ENCODE peak calls at places on chromosomes 11 and 22, in four cellular contexts. One of them, this sample, is unnamed.

GRCh38 chr11:218815-219593 is 11.5 kb downstream of the RIC8A start:
- DNase-seq in GM12878: no peak
- DNase-seq in H1: no peak
- DNase-seq in K562: no peak
- DNase-seq in this sample: no peak

GRCh38 chr22:46079861-46080821 is 70.2 kb upstream of the PPARA start:
- DNase-seq in GM12878: no peak
- DNase-seq in H1: no peak
- DNase-seq in K562: no peak
- DNase-seq in this sample: no peak

GRCh38 chr11:86174101-86175046 is 70.2 kb upstream of the EED start:
- DNase-seq in GM12878: no peak
- DNase-seq in H1: no peak
- DNase-seq in K562: peak; percentile 77
- DNase-seq in this sample: no peak

GRCh38 chr11:61087426-61088119 is 14.7 kb upstream of the CD5 start:
- DNase-seq in GM12878: no peak
- DNase-seq in H1: no peak
- DNase-seq in K562: no peak
- DNase-seq in this sample: no peak

GRCh38 chr11:131618203-131618602 is 247.8 kb downstream of the NTM start:
- DNase-seq in GM12878: no peak
- DNase-seq in H1: no peak
- DNase-seq in K562: no peak
- DNase-seq in this sample: no peak

GRCh38 chr11:13962562-13963168 is at the start of gene SPON1:
- DNase-seq in GM12878: no peak
- DNase-seq in H1: peak; percentile 77
- DNase-seq in K562: no peak
- DNase-seq in this sample: peak; percentile 18

GRCh38 chr11:113203332-113203731 is 111.1 kb upstream of the TTC12 start:
- DNase-seq in GM12878: no peak
- DNase-seq in H1: no peak
- DNase-seq in K562: no peak
- DNase-seq in this sample: no peak

GRCh38 chr11:119055901-119056300 is 1.1 kb downstream of the HYOU1 start:
- DNase-seq in GM12878: no peak
- DNase-seq in H1: no peak
- DNase-seq in K562: peak; percentile 15
- DNase-seq in this sample: no peak

GRCh38 chr11:130076774-130077481 is 7.2 kb downstream of the APLP2 start:
- DNase-seq in GM12878: no peak
- DNase-seq in H1: no peak
- DNase-seq in K562: no peak
- DNase-seq in this sample: no peak

GRCh38 chr11:106988151-106988806 is 30.0 kb downstream of the GUCY1A2 start:
- DNase-seq in GM12878: no peak
- DNase-seq in H1: no peak
- DNase-seq in K562: no peak
- DNase-seq in this sample: no peak

GRCh38 chr22:38460367-38460952 is 5.5 kb upstream of the KCNJ4 start:
- DNase-seq in GM12878: no peak
- DNase-seq in H1: no peak
- DNase-seq in K562: no peak
- DNase-seq in this sample: no peak

GRCh38 chr22:20444325-20444724 is 6.7 kb upstream of the SCARF2 start:
- DNase-seq in GM12878: no peak
- DNase-seq in H1: no peak
- DNase-seq in K562: no peak
- DNase-seq in this sample: no peak

GRCh38 chr22:31133911-31134310 is 6.4 kb downstream of the PLA2G3 start:
- DNase-seq in GM12878: no peak
- DNase-seq in H1: no peak
- DNase-seq in K562: no peak
- DNase-seq in this sample: no peak

GRCh38 chr22:23061471-23062280 is 8.6 kb upstream of the GNAZ start:
- DNase-seq in GM12878: no peak
- DNase-seq in H1: no peak
- DNase-seq in K562: no peak
- DNase-seq in this sample: no peak

GRCh38 chr11:41206388-41206787 is 253.1 kb downstream of the LRRC4C start:
- DNase-seq in GM12878: no peak
- DNase-seq in H1: no peak
- DNase-seq in K562: no peak
- DNase-seq in this sample: no peak

GRCh38 chr11:120752668-120753067 is 241.1 kb downstream of the GRIK4 start:
- DNase-seq in GM12878: no peak
- DNase-seq in H1: no peak
- DNase-seq in K562: no peak
- DNase-seq in this sample: no peak

GRCh38 chr11:96257972-96258951 is 84.7 kb downstream of the MAML2 start:
- DNase-seq in GM12878: no peak
- DNase-seq in H1: no peak
- DNase-seq in K562: no peak
- DNase-seq in this sample: peak; percentile 35

GRCh38 chr11:88329563-88330250 is 7.8 kb downstream of the CTSC start:
- DNase-seq in GM12878: no peak
- DNase-seq in H1: no peak
- DNase-seq in K562: no peak
- DNase-seq in this sample: no peak

GRCh38 chr11:26626346-26626745 is 54.3 kb upstream of the MUC15 start:
- DNase-seq in GM12878: no peak
- DNase-seq in H1: no peak
- DNase-seq in K562: no peak
- DNase-seq in this sample: no peak

GRCh38 chr11:5043385-5043784 is 2.9 kb upstream of the OR52J3 start:
- DNase-seq in GM12878: no peak
- DNase-seq in H1: no peak
- DNase-seq in K562: no peak
- DNase-seq in this sample: no peak

GRCh38 chr11:12909866-12910265 is 99.2 kb upstream of the RASSF10 start:
- DNase-seq in GM12878: no peak
- DNase-seq in H1: no peak
- DNase-seq in K562: no peak
- DNase-seq in this sample: no peak

GRCh38 chr11:440065-441042 is 1.5 kb downstream of the ANO9 start:
- DNase-seq in GM12878: no peak
- DNase-seq in H1: no peak
- DNase-seq in K562: peak; percentile 68
- DNase-seq in this sample: no peak

GRCh38 chr11:123152951-123153350 is 42.1 kb downstream of the CLMP start:
- DNase-seq in GM12878: no peak
- DNase-seq in H1: no peak
- DNase-seq in K562: no peak
- DNase-seq in this sample: no peak

GRCh38 chr11:3052109-3052479 is 5.1 kb downstream of the CARS1 start:
- DNase-seq in GM12878: no peak
- DNase-seq in H1: no peak
- DNase-seq in K562: no peak
- DNase-seq in this sample: no peak

GRCh38 chr22:37023743-37024338 is 4.3 kb downstream of the MPST start:
- DNase-seq in GM12878: no peak
- DNase-seq in H1: no peak
- DNase-seq in K562: no peak
- DNase-seq in this sample: no peak

GRCh38 chr11:73554677-73555320 is 43.1 kb downstream of the FAM168A start:
- DNase-seq in GM12878: no peak
- DNase-seq in H1: no peak
- DNase-seq in K562: no peak
- DNase-seq in this sample: no peak

GRCh38 chr11:1926156-1927031 is 6.9 kb downstream of the TNNT3 start:
- DNase-seq in GM12878: no peak
- DNase-seq in H1: no peak
- DNase-seq in K562: no peak
- DNase-seq in this sample: no peak

GRCh38 chr11:14775897-14776296 is 116.1 kb downstream of the CYP2R1 start:
- DNase-seq in GM12878: no peak
- DNase-seq in H1: no peak
- DNase-seq in K562: no peak
- DNase-seq in this sample: no peak

GRCh38 chr11:27616711-27617110 is 83.5 kb downstream of the BDNF start:
- DNase-seq in GM12878: no peak
- DNase-seq in H1: no peak
- DNase-seq in K562: no peak
- DNase-seq in this sample: no peak

GRCh38 chr11:44030276-44030932 is 17.4 kb upstream of the ACCSL start:
- DNase-seq in GM12878: no peak
- DNase-seq in H1: peak; percentile 45
- DNase-seq in K562: no peak
- DNase-seq in this sample: no peak

GRCh38 chr22:47161631-47162030 is 399.2 kb downstream of the TBC1D22A start:
- DNase-seq in GM12878: no peak
- DNase-seq in H1: no peak
- DNase-seq in K562: no peak
- DNase-seq in this sample: no peak

GRCh38 chr22:30286813-30287625 is 2.3 kb downstream of the CASTOR1 start:
- DNase-seq in GM12878: no peak
- DNase-seq in H1: peak; percentile 98
- DNase-seq in K562: peak; percentile 68
- DNase-seq in this sample: peak; percentile 78

GRCh38 chr11:133354069-133354468 is 178.2 kb downstream of the OPCML start:
- DNase-seq in GM12878: no peak
- DNase-seq in H1: no peak
- DNase-seq in K562: no peak
- DNase-seq in this sample: no peak
- TF ChIP-seq POLR2AphosphoS5 in GM12878: no peak
- TF ChIP-seq POLR2AphosphoS5 in H1: no peak
- TF ChIP-seq POLR2AphosphoS5 in K562: no peak
- TF ChIP-seq POLR2AphosphoS5 in this sample: no peak

DNA sequence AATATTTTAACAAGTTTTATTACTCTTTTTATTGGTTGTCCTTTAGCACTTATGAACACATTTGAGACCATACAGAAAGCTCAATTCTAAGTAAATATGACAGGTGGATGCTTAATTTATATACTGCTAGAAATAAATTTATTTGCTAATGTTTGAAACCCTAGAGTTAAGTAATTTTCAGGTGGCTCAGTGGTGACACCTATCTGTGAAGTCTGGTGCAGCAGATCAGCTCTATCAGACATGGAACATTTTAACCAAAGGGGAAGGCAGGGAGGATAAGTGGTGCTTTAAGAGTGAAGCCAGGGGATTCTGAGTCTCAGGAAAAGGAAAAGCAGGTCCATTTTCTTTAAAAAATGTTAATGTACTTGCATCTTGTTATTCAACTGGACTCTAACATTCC is 175.8 kb downstream of the DSCAML1 start:
- DNase-seq in GM12878: no peak
- DNase-seq in H1: no peak
- DNase-seq in K562: peak; percentile 61
- DNase-seq in this sample: no peak
- TF ChIP-seq TAF1 in GM12878: no peak
- TF ChIP-seq TAF1 in H1: no peak
- TF ChIP-seq TAF1 in K562: no peak
- TF ChIP-seq TAF1 in this sample: no peak

GRCh38 chr22:50281957-50282356 is 11.8 kb upstream of the MAPK11 start:
- DNase-seq in GM12878: no peak
- DNase-seq in H1: no peak
- DNase-seq in K562: no peak
- DNase-seq in this sample: no peak

GRCh38 chr22:50283821-50284220 is 13.6 kb upstream of the MAPK11 start:
- DNase-seq in GM12878: no peak
- DNase-seq in H1: no peak
- DNase-seq in K562: no peak
- DNase-seq in this sample: no peak

GRCh38 chr22:50280708-50281383 is 10.7 kb upstream of the MAPK11 start:
- DNase-seq in GM12878: no peak
- DNase-seq in H1: no peak
- DNase-seq in K562: no peak
- DNase-seq in this sample: no peak

GRCh38 chr22:50281384-50281760 is 11.2 kb upstream of the MAPK11 start:
- DNase-seq in GM12878: no peak
- DNase-seq in H1: no peak
- DNase-seq in K562: no peak
- DNase-seq in this sample: no peak

DNA sequence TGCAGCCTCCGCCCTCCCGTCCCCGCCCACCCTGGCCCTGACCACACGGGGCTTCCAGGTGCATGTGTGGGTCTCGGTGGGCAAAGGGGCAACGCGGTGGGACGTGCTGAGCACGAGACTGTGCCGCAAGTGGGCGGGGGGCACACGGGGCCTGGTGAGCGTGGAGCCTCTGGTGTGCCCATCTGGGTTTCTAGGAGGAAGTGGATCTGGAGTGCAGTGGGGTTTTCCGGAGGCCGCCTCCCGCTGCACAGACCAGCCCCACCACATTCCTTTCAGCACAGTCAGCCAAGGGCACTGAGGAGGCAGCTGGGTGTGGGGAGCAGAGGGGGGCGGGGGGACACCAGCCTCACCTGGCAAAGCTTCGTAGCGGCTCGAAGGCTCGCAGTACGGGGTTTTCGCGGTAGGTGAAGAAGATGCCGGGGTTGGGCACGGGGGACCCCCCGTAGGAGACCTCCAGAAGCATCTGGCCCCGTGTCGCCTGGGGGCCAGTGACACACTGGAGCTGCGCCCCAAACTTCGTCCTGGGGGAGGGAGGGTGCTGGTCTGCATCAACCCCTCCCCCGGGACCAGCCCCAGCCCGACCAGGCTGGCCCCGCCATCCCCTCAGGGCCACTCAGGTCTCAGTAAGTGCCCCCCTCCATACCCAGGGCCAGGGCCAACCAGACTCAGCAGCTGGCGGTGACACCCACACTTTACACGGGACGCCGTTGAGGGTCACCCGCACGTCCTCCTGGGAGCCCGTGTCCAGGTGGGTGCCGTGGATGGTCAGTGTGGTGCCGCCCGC is 12.4 kb upstream of the MAPK11 start:
- DNase-seq in GM12878: no peak
- DNase-seq in H1: no peak
- DNase-seq in K562: no peak
- DNase-seq in this sample: no peak
- TF ChIP-seq POLR2A in GM12878: no peak
- TF ChIP-seq POLR2A in H1: no peak
- TF ChIP-seq POLR2A in K562: no peak
- TF ChIP-seq POLR2A in this sample: no peak

DNA sequence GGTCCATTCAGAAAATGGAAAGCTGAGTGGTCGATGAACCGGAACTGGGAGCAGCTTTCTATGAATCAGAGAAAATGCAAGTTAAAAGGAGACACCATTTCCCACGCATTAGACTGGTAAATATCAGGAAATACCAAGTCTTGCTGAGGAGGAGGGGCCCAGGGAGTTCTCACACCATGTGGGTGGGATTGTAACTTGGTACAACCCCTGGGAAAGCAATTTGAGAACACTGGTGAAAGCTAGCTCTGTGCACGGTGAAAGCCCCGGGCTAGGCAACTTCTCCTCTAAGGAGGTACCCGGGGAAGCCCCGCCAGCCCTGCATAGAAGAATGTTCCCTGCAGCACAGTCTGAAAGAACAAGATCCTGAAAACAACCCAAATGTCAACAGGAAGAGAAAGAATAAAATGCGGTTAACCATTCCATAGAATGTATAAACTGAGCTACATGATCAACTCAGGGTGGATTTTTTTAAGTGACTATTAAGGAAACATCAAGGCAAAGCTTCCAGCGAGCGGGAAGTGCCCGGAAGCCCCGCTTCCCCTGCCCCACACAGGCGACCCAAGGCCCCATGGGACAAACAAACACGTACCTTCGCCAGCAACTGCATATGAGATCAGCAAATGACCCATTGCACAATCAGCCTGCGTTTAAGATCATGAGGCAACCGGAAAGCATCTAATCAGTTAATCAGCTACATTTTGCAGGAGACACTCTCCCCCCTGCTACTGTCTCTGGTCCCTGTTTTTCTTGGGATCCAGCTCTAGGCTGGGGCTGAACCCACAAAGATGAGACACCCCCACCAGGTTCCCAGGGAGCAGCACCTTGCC is 11.3 kb downstream of the SHANK2 start:
- DNase-seq in GM12878: peak; percentile 38
- DNase-seq in H1: no peak
- DNase-seq in K562: no peak
- DNase-seq in this sample: no peak
- TF ChIP-seq POLR2AphosphoS5 in GM12878: no peak
- TF ChIP-seq POLR2AphosphoS5 in H1: no peak
- TF ChIP-seq POLR2AphosphoS5 in K562: no peak
- TF ChIP-seq POLR2AphosphoS5 in this sample: no peak

This sample was measured in GM12892.